ENCODE peak calls at places on chromosomes 16 and 17, in eight cellular contexts. V is left colon; F is cardiac septum; W is AG08395; X is CD4-positive, alpha-beta T cell; H is fibroblast of mammary gland; Y is stimulated activated CD8-positive, alpha-beta memory T cell treated with anti-CD3 and anti-CD28 coated beads, Interleukin-4, amount 100 ng/mL, for 24 hours; L is T-cell. J is an unnamed sample.

GRCh38 chr17:35486920-35487727 is 38.6 kb upstream of the SLFN13 start:
- DNase-seq in Y (peak; percentile 79), W (peak; percentile 57), H (peak; percentile 80), F (peak; percentile 82), X (peak; percentile 73), V (peak; percentile 59), L (peak; percentile 77), J (peak; percentile 47)

GRCh38 chr17:6374271-6374691 is 60.6 kb downstream of the AIPL1 start:
- DNase-seq in F (no peak), X (no peak), H (no peak), L (no peak), W (no peak), V (no peak), Y (no peak), J (no peak)

GRCh38 chr16:86289907-86290306 is 220.4 kb upstream of the FOXF1 start:
- DNase-seq in Y (no peak), W (no peak), L (no peak), V (no peak), X (no peak), H (no peak), F (no peak), J (no peak)

GRCh38 chr16:1907226-1907849 is 10.9 kb downstream of the HS3ST6 start:
- DNase-seq in X (no peak), W (no peak), V (no peak), L (no peak), Y (no peak), H (no peak), F (no peak), J (no peak)

GRCh38 chr17:54944796-54945195 is 23.7 kb downstream of the COX11 start:
- DNase-seq in L (no peak), W (peak; percentile 45), H (peak; percentile 15), Y (no peak), V (no peak), X (no peak), F (no peak), J (no peak)

GRCh38 chr16:67907397-67907796 is 14.3 kb downstream of the PSKH1 start:
- DNase-seq in H (no peak), V (no peak), X (no peak), W (no peak), Y (no peak), L (no peak), F (no peak), J (no peak)

GRCh38 chr17:42407289-42407836 is 15.7 kb downstream of the CAVIN1 start:
- DNase-seq in F (peak; percentile 89), W (peak; percentile 63), V (peak; percentile 84), Y (peak; percentile 40), L (peak; percentile 81), X (peak; percentile 68), H (peak; percentile 60), J (peak; percentile 91)

GRCh38 chr17:511001-511690 is 158.5 kb upstream of the RPH3AL start:
- DNase-seq in Y (no peak), W (peak; percentile 91), H (peak; percentile 86), V (no peak), X (no peak), L (no peak), F (no peak), J (no peak)

GRCh38 chr17:33218657-33219298 is 74.3 kb downstream of the ASIC2 start:
- DNase-seq in L (no peak), H (peak; percentile 16), W (peak; percentile 25), X (no peak), V (no peak), Y (no peak), F (no peak), J (no peak)

GRCh38 chr16:23784811-23785447 is 30.1 kb downstream of the CHP2 start:
- DNase-seq in L (no peak), Y (no peak), F (no peak), H (peak; percentile 33), X (no peak), W (no peak), V (no peak), J (no peak)

GRCh38 chr16:67459066-67459857 is 21.7 kb downstream of the ATP6V0D1 start:
- DNase-seq in H (no peak), F (no peak), X (no peak), W (peak; percentile 35), L (no peak), Y (no peak), V (peak; percentile 83), J (peak; percentile 88)

GRCh38 chr17:57121308-57122042 is 36.4 kb downstream of the AKAP1 start:
- DNase-seq in X (no peak), W (peak; percentile 58), H (peak; percentile 35), F (no peak), Y (no peak), V (peak; percentile 44), L (no peak), J (no peak)

GRCh38 chr16:726438-727290 is at the start of the genes CCDC78 and HAGHL:
- DNase-seq in F (no peak), V (peak; percentile 73), X (peak; percentile 48), H (peak; percentile 32), Y (peak; percentile 61), L (peak; percentile 51), W (peak; percentile 52), J (no peak)

GRCh38 chr16:30953511-30954124 is 3.9 kb upstream of the SETD1A start:
- DNase-seq in L (peak; percentile 61), H (peak; percentile 80), V (peak; percentile 75), F (no peak), X (peak; percentile 48), W (peak; percentile 26), Y (peak; percentile 53), J (peak; percentile 75)

GRCh38 chr17:47618416-47618815 is 31.3 kb upstream of the KPNB1 start:
- DNase-seq in L (no peak), X (no peak), W (no peak), V (no peak), F (no peak), Y (no peak), H (peak; percentile 12), J (no peak)

GRCh38 chr16:72921106-72921505 is 126.8 kb downstream of the ZFHX3 start:
- DNase-seq in W (no peak), X (no peak), Y (no peak), L (no peak), V (no peak), H (no peak), F (no peak), J (no peak)

GRCh38 chr17:30405161-30405560 is 26.4 kb downstream of the CPD start:
- DNase-seq in H (no peak), Y (no peak), F (no peak), V (no peak), W (no peak), X (no peak), L (no peak), J (no peak)

GRCh38 chr17:4769628-4770027 is 2.1 kb upstream of the TM4SF5 start:
- DNase-seq in Y (no peak), L (no peak), W (peak; percentile 64), V (no peak), X (no peak), H (peak; percentile 37), F (no peak), J (peak; percentile 72)

GRCh38 chr17:79624658-79625478 is 14.0 kb upstream of the RBFOX3 start:
- DNase-seq in H (no peak), Y (no peak), V (no peak), W (no peak), X (no peak), F (peak; percentile 17), L (no peak), J (peak; percentile 46)

GRCh38 chr17:10149573-10150399 is 48.6 kb downstream of the GAS7 start:
- DNase-seq in H (peak; percentile 94), V (no peak), L (peak; percentile 27), W (peak; percentile 69), F (no peak), Y (no peak), X (no peak), J (no peak)

GRCh38 chr17:80992948-80993624 is 1.4 kb downstream of the CHMP6 start:
- DNase-seq in X (no peak), W (no peak), L (no peak), V (no peak), F (no peak), Y (no peak), H (no peak), J (no peak)

GRCh38 chr17:68302066-68302564 is 10.8 kb downstream of the ARSG start:
- DNase-seq in Y (no peak), F (no peak), V (no peak), X (no peak), L (no peak), H (no peak), W (no peak), J (no peak)

GRCh38 chr16:71413341-71413740 is 28.5 kb downstream of the TLE7 start:
- DNase-seq in L (no peak), H (no peak), W (no peak), Y (no peak), F (no peak), X (no peak), V (no peak), J (no peak)

GRCh38 chr16:80718480-80719220 is 85.7 kb downstream of the CDYL2 start:
- DNase-seq in F (no peak), H (peak; percentile 51), L (no peak), X (no peak), W (peak; percentile 18), Y (no peak), V (no peak), J (peak; percentile 42)

GRCh38 chr17:49630113-49630900 is 47.6 kb downstream of the SPOP start:
- DNase-seq in L (no peak), W (no peak), H (no peak), F (no peak), V (no peak), Y (no peak), X (no peak), J (no peak)

GRCh38 chr17:72295916-72296315 is 175.1 kb downstream of the SOX9 start:
- DNase-seq in H (no peak), F (no peak), Y (no peak), X (no peak), L (no peak), W (no peak), V (no peak), J (no peak)

GRCh38 chr17:4986403-4986802 is 1.1 kb downstream of the CAMTA2 start:
- DNase-seq in W (no peak), V (peak; percentile 41), F (no peak), L (no peak), X (no peak), H (peak; percentile 44), Y (no peak), J (peak; percentile 57)